ENCODE peak calls at places on chromosomes 3 and 15, in four cellular contexts. S is A549, P is mammary epithelial cell, J is GM12865. A is an unnamed sample.

GRCh38 chr3:63920001-63920400 is 7.8 kb upstream of the SCAANT1 start:
- DNase-seq in S (no peak), J (no peak), P (no peak), A (no peak)

GRCh38 chr15:51629612-51630011 is 7.0 kb upstream of the DMXL2 start:
- DNase-seq in S (no peak), J (no peak), P (no peak), A (no peak)

GRCh38 chr3:70090322-70090913 is 90.9 kb downstream of the SAMMSON start:
- DNase-seq in S (peak; percentile 28), J (peak; percentile 32), P (no peak), A (no peak)

GRCh38 chr3:138180375-138181029 is 5.8 kb upstream of the DBR1 start:
- DNase-seq in J (peak; percentile 50), S (peak; percentile 35), P (peak; percentile 37), A (no peak)

GRCh38 chr3:177338697-177339219 is 141.5 kb upstream of the TBL1XR1 start:
- DNase-seq in P (no peak), S (peak; percentile 24), J (peak; percentile 67), A (no peak)

GRCh38 chr3:106819445-106819844 is 557.8 kb upstream of the CCDC54 start:
- DNase-seq in J (no peak), P (no peak), S (no peak), A (no peak)

GRCh38 chr15:45377630-45378148 is 655 bp downstream of the GATM start:
- DNase-seq in P (no peak), J (peak; percentile 10), S (no peak), A (no peak)

GRCh38 chr3:126554560-126555525 is 3.9 kb downstream of the C3orf22 start:
- DNase-seq in P (no peak), J (no peak), S (no peak), A (no peak)

GRCh38 chr15:84981711-84982300 is at the start of gene PDE8A:
- DNase-seq in S (peak; percentile 30), J (peak; percentile 77), P (peak; percentile 35), A (no peak)

GRCh38 chr3:183734750-183735284 is 37.2 kb downstream of the YEATS2 start:
- DNase-seq in J (no peak), P (no peak), S (no peak), A (no peak)

GRCh38 chr3:174533286-174533685 is 325.8 kb upstream of the NAALADL2 start:
- DNase-seq in S (no peak), J (no peak), P (peak; percentile 72), A (no peak)

GRCh38 chr3:174531262-174531982 is 327.7 kb upstream of the NAALADL2 start:
- DNase-seq in S (no peak), J (no peak), P (no peak), A (no peak)

GRCh38 chr3:174532776-174533175 is 326.4 kb upstream of the NAALADL2 start:
- DNase-seq in J (no peak), P (no peak), S (no peak), A (no peak)

GRCh38 chr3:174532216-174532615 is 326.9 kb upstream of the NAALADL2 start:
- DNase-seq in J (no peak), S (no peak), P (no peak), A (no peak)

GRCh38 chr3:174529298-174529697 is 329.8 kb upstream of the NAALADL2 start:
- DNase-seq in J (no peak), P (no peak), S (no peak), A (no peak)
- TF ChIP-seq CTCF in J (no peak), P (no peak), S (no peak), A (no peak)

GRCh38 chr3:98534734-98535133 is 3.0 kb downstream of the GPR15 start:
- DNase-seq in J (no peak), S (no peak), P (no peak), A (no peak)
- H3K4me3 ChIP-seq in J (peak overlapping the region; percentile 72), S (no peak overlapping the region), P (no peak overlapping the region), A (no peak overlapping the region)

DNA sequence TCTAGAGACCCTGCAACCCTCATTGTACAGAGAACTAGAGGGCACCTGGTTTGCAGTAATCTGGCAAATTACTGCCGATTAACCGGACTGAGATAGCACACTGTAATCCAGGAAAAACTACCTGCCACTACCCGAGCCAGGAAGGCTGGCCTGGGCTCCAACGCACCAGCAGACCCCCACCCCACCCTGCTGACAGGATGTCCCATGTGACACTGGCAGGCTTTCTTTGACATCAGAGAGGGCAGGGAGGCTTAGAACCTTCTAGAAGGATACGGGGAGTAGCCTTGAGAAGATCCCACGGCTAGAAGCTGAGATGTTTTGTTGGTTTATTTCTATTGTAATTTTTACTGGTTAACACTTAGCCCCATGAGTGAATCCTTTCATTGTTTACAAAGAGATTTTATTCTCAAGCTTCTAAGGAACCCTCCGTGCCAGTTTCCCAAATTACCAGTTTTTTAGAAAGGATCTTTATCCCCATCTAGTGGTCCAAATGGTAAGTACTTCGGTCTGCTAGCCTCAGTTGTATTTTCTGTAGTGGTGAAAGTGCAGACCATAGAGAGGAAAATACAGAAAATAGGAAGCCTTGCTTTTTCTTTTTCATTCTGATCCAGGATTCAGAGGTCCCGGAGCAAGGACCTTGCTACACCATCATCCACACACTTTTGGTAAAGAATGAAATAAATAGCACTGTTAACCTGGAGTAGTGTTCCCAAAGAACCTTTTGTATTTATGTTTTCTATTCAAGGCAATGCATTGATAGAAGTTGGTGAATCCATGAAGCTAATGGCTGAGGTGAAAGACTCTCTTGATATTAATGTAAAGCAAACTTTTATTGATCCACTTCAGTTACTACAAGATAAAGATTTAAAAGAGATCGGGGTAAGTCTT is 81.9 kb upstream of the ADAMTSL3 start:
- DNase-seq in P (no peak), S (peak; percentile 29), J (peak; percentile 10), A (peak; percentile 11)
- TF ChIP-seq CTCF in P (peak; percentile 70), S (peak; percentile 61), J (peak; percentile 44), A (peak; percentile 55)

GRCh38 chr3:52663098-52663497 is 22.6 kb downstream of the PBRM1 start:
- DNase-seq in J (no peak), P (no peak), S (no peak), A (no peak)
- H3K4me3 ChIP-seq in J (no peak overlapping the region), P (no peak overlapping the region), S (no peak overlapping the region), A (no peak overlapping the region)

GRCh38 chr3:197682713-197683112 is 54.0 kb downstream of the RUBCN start:
- DNase-seq in J (no peak), P (no peak), S (peak; percentile 9), A (no peak)

GRCh38 chr3:197683191-197683590 is 53.5 kb downstream of the RUBCN start:
- DNase-seq in S (no peak), P (no peak), J (no peak), A (no peak)

GRCh38 chr3:197675568-197675860 is 61.2 kb downstream of the RUBCN start:
- DNase-seq in J (no peak), P (no peak), S (no peak), A (no peak)

GRCh38 chr3:197686899-197687298 is 49.8 kb downstream of the RUBCN start:
- DNase-seq in J (no peak), P (no peak), S (no peak), A (no peak)

GRCh38 chr3:197680955-197681521 is 55.7 kb downstream of the RUBCN start:
- DNase-seq in J (no peak), S (peak; percentile 23), P (no peak), A (peak; percentile 69)
- TF ChIP-seq CTCF in J (no peak), S (no peak), P (no peak), A (peak; percentile 46)

DNA sequence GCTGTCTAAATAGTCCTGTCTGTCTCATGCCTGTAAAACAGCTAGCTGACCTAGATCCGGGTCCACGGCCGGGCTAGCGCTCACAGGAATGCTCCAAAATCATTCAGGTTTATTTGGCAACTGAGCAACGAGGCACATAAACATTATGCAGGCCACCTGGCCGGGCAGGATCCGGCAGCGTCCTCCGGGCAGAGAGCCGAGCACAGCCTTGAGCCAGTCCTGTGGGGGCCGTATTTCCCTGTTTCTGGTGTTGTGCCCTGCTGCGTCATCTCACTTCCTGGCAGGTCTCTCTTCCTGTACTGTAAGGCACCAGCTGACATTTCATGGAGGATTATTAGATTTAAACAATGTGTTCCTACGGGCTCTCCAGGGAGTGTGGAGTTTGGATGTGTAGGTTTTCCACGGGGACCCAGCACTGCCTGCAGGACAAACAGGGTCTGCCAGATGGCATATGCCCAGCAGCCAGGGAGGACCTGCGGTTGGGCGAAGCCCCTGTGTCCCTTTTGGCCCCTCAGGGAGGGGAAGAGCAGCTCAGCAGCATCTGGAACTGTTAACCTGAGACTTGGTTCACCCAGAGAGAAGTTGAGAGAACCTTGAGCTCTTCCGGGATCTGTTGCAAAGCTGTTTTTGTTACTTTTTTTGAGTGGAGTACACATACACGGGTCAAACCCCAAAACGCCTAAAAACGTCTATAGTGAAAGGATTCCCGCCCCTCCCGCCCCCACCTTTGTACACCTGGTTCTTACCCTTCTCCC is 16.5 kb upstream of the LRRK1 start:
- DNase-seq in S (no peak), J (peak; percentile 34), P (peak; percentile 92), A (peak; percentile 99)
- H3K4me3 ChIP-seq in S (no peak overlapping the region), J (no peak overlapping the region), P (no peak overlapping the region), A (peak overlapping the region; percentile 34)

GRCh38 chr15:47186071-47186470 is 531.2 kb upstream of the SEMA6D start:
- DNase-seq in J (no peak), S (no peak), P (no peak), A (no peak)

GRCh38 chr15:47182818-47183217 is 534.5 kb upstream of the SEMA6D start:
- DNase-seq in J (no peak), S (no peak), P (no peak), A (no peak)

GRCh38 chr15:47185222-47185800 is 532.0 kb upstream of the SEMA6D start:
- DNase-seq in J (no peak), P (no peak), S (no peak), A (no peak)

GRCh38 chr15:47184405-47185221 is 532.7 kb upstream of the SEMA6D start:
- DNase-seq in S (no peak), P (no peak), J (no peak), A (no peak)

GRCh38 chr15:47184003-47184404 is 533.3 kb upstream of the SEMA6D start:
- DNase-seq in P (peak; percentile 31), J (no peak), S (no peak), A (no peak)
- TF ChIP-seq CTCF in P (no peak), J (no peak), S (no peak), A (no peak)

DNA sequence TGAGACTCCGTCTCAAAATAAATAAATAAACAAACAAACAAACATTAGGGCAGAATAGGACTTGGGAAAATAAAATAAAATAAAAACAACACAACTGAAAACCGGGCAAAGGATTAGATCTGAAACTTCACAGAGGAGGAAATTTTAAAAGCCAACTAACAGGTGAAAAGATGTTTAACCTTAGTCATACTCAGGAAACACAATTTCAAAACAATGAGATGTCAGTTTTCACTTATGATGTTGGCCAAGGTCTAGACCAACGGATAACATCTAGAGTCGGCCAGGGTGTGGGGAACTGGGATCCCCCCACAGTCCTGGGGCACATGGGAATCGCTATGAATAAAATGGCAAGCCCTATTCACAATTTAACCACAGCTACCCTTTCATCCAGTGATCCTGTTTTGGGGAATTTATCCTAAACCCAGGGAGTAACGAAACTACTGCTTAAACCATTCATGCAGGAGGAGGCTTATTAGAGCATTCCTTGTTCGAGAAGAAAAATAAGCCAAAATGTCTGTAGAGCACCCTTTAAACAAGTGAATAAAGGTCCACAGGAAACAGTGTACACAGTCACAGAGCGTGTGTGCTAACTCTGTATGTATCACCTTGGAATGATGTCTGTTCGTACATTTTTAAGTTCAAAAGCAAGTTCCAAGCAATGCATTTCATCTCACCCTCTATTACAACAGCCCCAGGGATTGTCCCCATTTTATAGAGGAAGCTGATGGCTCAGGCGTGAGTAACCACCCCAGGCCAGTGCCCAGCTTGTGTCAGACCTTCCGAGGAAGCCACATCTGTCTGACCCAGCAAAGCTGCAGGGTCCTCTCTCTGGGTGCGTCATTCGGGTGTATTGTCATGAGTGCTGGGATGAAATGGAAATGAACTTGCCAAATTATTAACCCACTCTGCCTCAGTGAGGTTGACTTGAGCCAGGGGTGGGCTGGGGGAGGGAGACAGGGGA is 6.3 kb upstream of the ANPEP start:
- DNase-seq in J (no peak), S (peak; percentile 73), P (peak; percentile 86), A (no peak)
- H3K4me3 ChIP-seq in J (no peak overlapping the region), S (no peak overlapping the region), P (no peak overlapping the region), A (no peak overlapping the region)